ENCODE peak calls at places on chromosomes 1 and 21, in four cellular contexts. G, D, I and K are unnamed samples. For H3K4me1, the result is how much of the 10 kb centered on the place peaks cover.

GRCh38 chr1:246691622-246692495 is 32.4 kb upstream of the SCCPDH start:
- DNase-seq in D (peak), I (no peak), G (no peak), K (no peak)

GRCh38 chr1:53329183-53329544 is 1.3 kb upstream of the LRP8 start:
- DNase-seq in D (no peak), G (no peak), I (no peak), K (no peak)

GRCh38 chr1:185453496-185454192 is 136.6 kb upstream of the IVNS1ABP start:
- DNase-seq in I (no peak), D (peak), G (no peak), K (no peak)

GRCh38 chr1:234875328-234875952 is 253.2 kb downstream of the TOMM20 start:
- DNase-seq in D (no peak), I (no peak), G (no peak), K (peak)

GRCh38 chr1:116375884-116376733 is 3.1 kb downstream of the ATP1A1 start:
- DNase-seq in D (peak), G (peak), I (peak), K (peak)

GRCh38 chr21:45405819-45406762 is 1.1 kb downstream of the COL18A1 start:
- DNase-seq in D (no peak), G (no peak), I (no peak), K (no peak)

GRCh38 chr1:201377611-201378092 is at the start of gene TNNT2:
- DNase-seq in G (no peak), D (peak), I (no peak), K (no peak)

GRCh38 chr21:24716306-24716918 is 890.9 kb downstream of the MRPL39 start:
- DNase-seq in I (no peak), G (no peak), D (no peak), K (no peak)

GRCh38 chr1:19385869-19386591 is 73.9 kb downstream of the SLC66A1 start:
- DNase-seq in I (no peak), D (peak), G (no peak), K (no peak)

GRCh38 chr1:150477733-150478132 is 9.5 kb upstream of the TARS2 start:
- DNase-seq in G (no peak), D (peak), I (no peak), K (no peak)

GRCh38 chr1:181504294-181505115 is 21.2 kb downstream of the CACNA1E start:
- DNase-seq in I (peak), G (no peak), D (peak), K (no peak)

GRCh38 chr1:159941139-159941866 is 4.1 kb downstream of the IGSF9 start:
- DNase-seq in G (no peak), I (no peak), D (no peak), K (no peak)

GRCh38 chr1:35031103-35031452 is 667 bp downstream of the ZMYM6 start:
- DNase-seq in I (no peak), G (no peak), D (peak), K (no peak)

GRCh38 chr1:211133841-211134669 is at the start of gene KCNH1:
- DNase-seq in G (no peak), D (peak), I (peak), K (peak)

GRCh38 chr21:28325618-28326017 is 667.1 kb downstream of the LTN1 start:
- DNase-seq in G (no peak), I (no peak), D (no peak), K (no peak)

GRCh38 chr1:31955917-31956736 is 18.0 kb upstream of the PTP4A2 start:
- DNase-seq in I (peak), G (peak), D (peak), K (peak)

GRCh38 chr1:2546515-2547209 is 9.5 kb upstream of the TNFRSF14 start:
- DNase-seq in G (peak), D (peak), I (peak), K (peak)

GRCh38 chr1:3651939-3652537 is at the start of gene TP73:
- DNase-seq in D (peak), G (no peak), I (peak), K (no peak)

GRCh38 chr1:237187854-237188253 is 145.9 kb downstream of the RYR2 start:
- DNase-seq in G (no peak), D (no peak), I (no peak), K (no peak)

GRCh38 chr21:15000076-15000475 is 64.7 kb downstream of the NRIP1 start:
- DNase-seq in G (no peak), D (peak), I (no peak), K (no peak)

GRCh38 chr1:68814067-68814466 is 317.2 kb upstream of the DEPDC1 start:
- DNase-seq in D (no peak), I (no peak), G (no peak), K (no peak)

GRCh38 chr1:68811806-68812205 is 314.9 kb upstream of the DEPDC1 start:
- DNase-seq in G (no peak), I (no peak), D (no peak), K (no peak)

GRCh38 chr1:68812295-68812694 is 315.4 kb upstream of the DEPDC1 start:
- DNase-seq in G (no peak), I (no peak), D (no peak), K (no peak)

GRCh38 chr1:68805097-68805641 is 308.3 kb upstream of the DEPDC1 start:
- DNase-seq in D (no peak), G (no peak), I (no peak), K (no peak)

DNA sequence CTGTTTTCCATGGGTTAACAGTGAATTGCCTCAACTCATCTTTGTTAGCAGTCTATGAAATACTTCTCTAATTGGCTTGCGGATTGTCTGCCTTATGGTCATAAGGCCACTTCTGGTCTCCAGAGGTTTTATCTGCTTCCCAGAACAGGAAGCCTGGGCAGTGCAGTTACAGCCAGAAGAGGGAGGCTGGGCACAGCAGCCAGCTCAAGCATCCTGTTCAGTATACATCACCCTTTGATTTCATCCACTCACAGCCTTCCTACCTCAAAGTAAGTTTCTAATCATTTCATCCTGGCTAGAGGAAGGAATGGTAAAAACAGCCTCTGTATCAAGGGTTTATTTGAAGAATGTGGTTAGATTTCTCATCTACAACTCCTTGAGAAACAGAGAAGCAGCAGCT is 311.5 kb upstream of the DEPDC1 start:
- DNase-seq in I (no peak), D (peak), G (no peak), K (no peak)
- TF ChIP-seq CTCF in I (no peak), D (no peak), G (no peak), K (no peak)

DNA sequence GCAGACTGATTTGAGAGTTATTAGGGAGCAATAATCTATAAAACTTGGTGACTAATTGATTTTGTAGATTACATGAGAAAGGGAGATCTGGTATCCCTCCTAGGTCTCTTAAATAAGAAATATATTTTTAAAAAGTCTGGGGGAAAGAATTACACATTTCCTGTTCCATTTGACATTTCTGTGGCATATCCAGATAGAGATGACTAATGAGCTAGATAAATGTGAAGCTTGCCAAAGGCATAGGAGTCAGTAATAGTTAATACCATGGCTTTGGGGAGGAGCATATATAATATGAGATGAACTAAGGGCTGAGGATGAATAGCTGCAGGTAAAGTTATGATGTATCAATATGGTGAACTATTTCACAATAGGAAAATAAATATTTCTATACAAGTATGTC is 663.7 kb downstream of the PTPRC start:
- DNase-seq in D (peak), I (no peak), G (no peak), K (no peak)
- H3K4me3 ChIP-seq in D (no peak), I (no peak), G (no peak), K (no peak)

GRCh38 chr1:89900791-89901708 is 80.2 kb downstream of the LRRC8D start:
- DNase-seq in I (no peak), D (no peak), G (no peak), K (no peak)
- H3K4me1 ChIP-seq in I (under half), D (under half), G (under half), K (half or more)

GRCh38 chr21:42669069-42669468 is 15.6 kb downstream of the PDE9A start:
- DNase-seq in I (no peak), G (no peak), D (peak), K (no peak)
- TF ChIP-seq CTCF in I (no peak), G (no peak), D (peak), K (no peak)